ENCODE peak calls at places on chromosomes 5 and 9, in seven cellular contexts. T, H, G, W, N, X and Z are unnamed samples.

GRCh38 chr9:115651456-115651855 is 502.1 kb upstream of the PAPPA start:
- DNase-seq in T (no peak), N (no peak), H (no peak), X (no peak), W (peak), G (no peak), Z (no peak)

GRCh38 chr5:38556115-38556598 is 289 bp downstream of the LIFR start:
- DNase-seq in N (peak), X (no peak), T (no peak), W (no peak), H (no peak), G (no peak), Z (no peak)

GRCh38 chr5:154520861-154521453 is 42.9 kb upstream of the HAND1 start:
- DNase-seq in T (peak), W (peak), G (peak), X (peak), N (peak), H (peak), Z (peak)

GRCh38 chr5:93532370-93532769 is 48.6 kb downstream of the NR2F1-AS1 start:
- DNase-seq in T (peak), N (peak), X (peak), W (peak), G (peak), H (peak), Z (no peak)

GRCh38 chr9:97419315-97419867 is 7.5 kb downstream of the TDRD7 start:
- DNase-seq in N (no peak), T (no peak), W (peak), G (peak), H (no peak), X (peak), Z (no peak)

GRCh38 chr5:181223729-181224389 is 778 bp downstream of the TRIM41 start:
- DNase-seq in G (no peak), W (peak), H (peak), T (peak), N (peak), X (peak), Z (peak)

GRCh38 chr5:53463909-53464621 is 16.4 kb upstream of the FST start:
- DNase-seq in G (peak), H (no peak), T (no peak), W (no peak), N (no peak), X (no peak), Z (no peak)

GRCh38 chr9:92191801-92192200 is 76.6 kb upstream of the SPTLC1 start:
- DNase-seq in G (peak), H (no peak), W (peak), T (no peak), N (no peak), X (no peak), Z (no peak)

GRCh38 chr5:28328691-28329090 is 1290.3 kb upstream of the CDH9 start:
- DNase-seq in H (no peak), G (peak), T (no peak), W (no peak), N (no peak), X (no peak), Z (no peak)

GRCh38 chr5:88172847-88173758 is 95.5 kb downstream of the TMEM161B start:
- DNase-seq in W (no peak), H (no peak), X (peak), N (peak), G (no peak), T (peak), Z (no peak)

GRCh38 chr5:320524-321232 is 836 bp upstream of the AHRR start:
- DNase-seq in T (no peak), N (peak), W (no peak), X (no peak), H (no peak), G (no peak), Z (peak)

GRCh38 chr9:113131689-113132151 is 19.1 kb upstream of the SLC31A2 start:
- DNase-seq in X (no peak), N (peak), H (no peak), G (peak), W (peak), T (peak), Z (no peak)

GRCh38 chr9:4548796-4549725 is 58.8 kb downstream of the SLC1A1 start:
- DNase-seq in T (peak), X (no peak), W (peak), H (peak), N (peak), G (no peak), Z (peak)

GRCh38 chr5:74375271-74375670 is 265.3 kb downstream of the ENC1 start:
- DNase-seq in T (peak), X (no peak), H (no peak), N (no peak), G (no peak), W (no peak), Z (no peak)

GRCh38 chr9:123679330-123679987 is 250.5 kb downstream of the DENND1A start:
- DNase-seq in H (peak), T (no peak), N (no peak), W (no peak), X (no peak), G (no peak), Z (no peak)

GRCh38 chr5:35313296-35313695 is 83.0 kb upstream of the PRLR start:
- DNase-seq in X (no peak), N (no peak), T (no peak), H (no peak), G (peak), W (peak), Z (no peak)

GRCh38 chr9:703392-703791 is 138.1 kb upstream of the DMRT1 start:
- DNase-seq in X (no peak), T (no peak), W (no peak), N (no peak), G (no peak), H (no peak), Z (no peak)

GRCh38 chr5:89374818-89375521 is 492.0 kb upstream of the MEF2C start:
- DNase-seq in G (no peak), T (no peak), N (no peak), X (peak), H (no peak), W (no peak), Z (no peak)

GRCh38 chr9:110316255-110316921 is 21.3 kb downstream of the TXNDC8 start:
- DNase-seq in G (no peak), H (no peak), T (no peak), W (peak), X (no peak), N (peak), Z (no peak)
- H3K4me3 ChIP-seq in G (peak), H (no peak), T (no peak), W (no peak), X (no peak), N (no peak), Z (no peak)

GRCh38 chr5:177507596-177508216 is 1.9 kb downstream of the DOK3 start:
- DNase-seq in N (no peak), G (no peak), H (no peak), X (no peak), T (no peak), W (no peak), Z (no peak)

GRCh38 chr5:177507165-177507564 is 2.5 kb downstream of the DOK3 start:
- DNase-seq in N (peak), W (peak), T (no peak), H (no peak), G (peak), X (no peak), Z (no peak)

GRCh38 chr5:177508837-177509236 is 789 bp downstream of the DOK3 start:
- DNase-seq in G (no peak), X (no peak), N (no peak), H (peak), T (no peak), W (no peak), Z (no peak)

GRCh38 chr5:177509361-177509951 is at the start of gene DOK3:
- DNase-seq in N (peak), W (no peak), H (peak), X (peak), G (no peak), T (no peak), Z (peak)

GRCh38 chr5:177508217-177508611 is 1.4 kb downstream of the DOK3 start:
- DNase-seq in T (no peak), N (no peak), X (no peak), W (no peak), H (no peak), G (no peak), Z (no peak)
- H3K4me3 ChIP-seq in T (no peak), N (no peak), X (peak), W (no peak), H (peak), G (no peak), Z (peak)

GRCh38 chr5:60489856-60490255 is 210.1 kb downstream of the DEPDC1B start:
- DNase-seq in W (no peak), X (no peak), H (no peak), T (no peak), G (no peak), N (no peak), Z (no peak)
- H3K4me3 ChIP-seq in W (no peak), X (no peak), H (no peak), T (no peak), G (no peak), N (no peak), Z (no peak)

GRCh38 chr5:111197523-111197922 is 26.7 kb upstream of the CAMK4 start:
- DNase-seq in N (peak), X (no peak), W (peak), H (no peak), T (peak), G (peak), Z (no peak)
- H3K4me3 ChIP-seq in N (no peak), X (no peak), W (no peak), H (no peak), T (no peak), G (no peak), Z (no peak)

GRCh38 chr5:157356576-157356975 is 90.7 kb downstream of the CYFIP2 start:
- DNase-seq in N (no peak), X (no peak), H (no peak), G (no peak), T (no peak), W (no peak), Z (no peak)
- H3K4me3 ChIP-seq in N (no peak), X (no peak), H (no peak), G (no peak), T (no peak), W (no peak), Z (no peak)

GRCh38 chr5:7393921-7394799 is 1.8 kb upstream of the ADCY2 start:
- DNase-seq in X (no peak), H (no peak), N (no peak), G (no peak), W (no peak), T (no peak), Z (no peak)

GRCh38 chr5:7397005-7397546 is 1.1 kb downstream of the ADCY2 start:
- DNase-seq in W (no peak), H (no peak), T (peak), X (no peak), G (no peak), N (no peak), Z (no peak)

GRCh38 chr5:7396169-7397004 is 449 bp downstream of the ADCY2 start:
- DNase-seq in X (no peak), G (no peak), H (no peak), N (peak), T (peak), W (no peak), Z (no peak)

GRCh38 chr5:7394889-7395431 is 978 bp upstream of the ADCY2 start:
- DNase-seq in N (peak), G (no peak), T (peak), X (no peak), W (no peak), H (no peak), Z (no peak)

DNA sequence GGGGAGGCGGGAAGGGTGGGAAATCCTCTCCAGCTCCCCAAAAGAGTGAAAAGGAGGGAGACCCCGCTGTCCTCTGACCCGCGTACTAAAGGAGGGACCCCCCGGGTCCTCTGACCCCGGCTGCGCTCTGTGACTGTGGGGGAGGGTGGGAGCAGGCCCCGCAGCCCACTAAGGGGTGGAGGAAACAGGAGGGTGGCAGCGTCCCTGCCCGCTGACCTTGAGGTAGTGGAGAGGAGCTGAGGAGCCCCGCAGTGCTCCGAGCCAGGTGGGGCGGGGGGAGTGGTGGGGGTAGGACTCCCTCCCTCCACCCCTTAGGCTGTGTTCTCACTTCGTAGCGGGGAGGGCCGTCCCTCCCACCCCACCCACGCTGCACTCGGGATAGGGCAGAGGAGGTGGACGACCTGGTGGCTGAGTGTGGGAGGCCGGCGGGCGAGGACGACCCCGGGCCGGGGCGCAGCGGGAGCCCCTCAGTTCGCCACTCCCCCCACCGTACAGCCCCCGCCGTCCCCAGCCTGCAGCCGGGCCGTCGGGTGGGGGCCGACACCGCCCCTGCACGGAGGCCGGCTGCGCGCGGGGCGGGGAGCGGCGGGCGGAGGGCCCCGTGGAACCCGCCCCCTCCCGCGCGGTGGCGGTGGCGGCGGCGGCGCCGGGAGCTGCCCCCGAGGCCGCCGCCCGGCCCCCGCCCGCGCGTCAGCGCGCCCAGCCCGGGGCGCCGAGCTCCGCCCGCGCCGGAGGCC is at the start of gene ADCY2:
- DNase-seq in N (peak), T (no peak), W (no peak), X (no peak), H (no peak), G (no peak), Z (no peak)
- H3K4me3 ChIP-seq in N (peak), T (peak), W (no peak), X (peak), H (peak), G (no peak), Z (peak)